ENCODE peak calls at places on chromosomes 5 and 9, in four cellular contexts. J, G, X and Q are unnamed samples. For H3K4me1, the result is how much of the 10 kb centered on the place peaks cover.

GRCh38 chr5:80481019-80481893 is 6.6 kb upstream of the FAM151B start:
- DNase-seq in G (peak), J (peak), X (peak), Q (no peak)

GRCh38 chr5:167634432-167634831 is 657.0 kb upstream of the WWC1 start:
- DNase-seq in J (no peak), G (peak), X (no peak), Q (no peak)

GRCh38 chr5:40623480-40624420 is 56.0 kb upstream of the PTGER4 start:
- DNase-seq in G (no peak), J (no peak), X (no peak), Q (peak)

GRCh38 chr5:67149933-67150523 is 46.6 kb downstream of the CD180 start:
- DNase-seq in G (no peak), X (no peak), J (no peak), Q (no peak)

GRCh38 chr9:128902351-128903078 is 18.3 kb upstream of the PHYHD1 start:
- DNase-seq in X (no peak), J (no peak), G (peak), Q (peak)

GRCh38 chr5:171570244-171570819 is 150.9 kb downstream of the FGF18 start:
- DNase-seq in G (no peak), J (no peak), X (no peak), Q (no peak)

GRCh38 chr9:106717686-106718085 is 145.3 kb upstream of the ZNF462 start:
- DNase-seq in J (no peak), G (peak), X (no peak), Q (no peak)

GRCh38 chr5:142425286-142426065 is 100.7 kb upstream of the SPRY4 start:
- DNase-seq in G (no peak), J (no peak), X (no peak), Q (no peak)

GRCh38 chr9:137049544-137050449 is 3.8 kb upstream of the NPDC1 start:
- DNase-seq in G (no peak), J (no peak), X (no peak), Q (peak)

GRCh38 chr9:85332487-85332886 is 409.3 kb downstream of the AGTPBP1 start:
- DNase-seq in G (no peak), X (no peak), J (peak), Q (no peak)

GRCh38 chr5:81450940-81451339 is 57.0 kb upstream of the ACOT12 start:
- DNase-seq in G (peak), X (no peak), J (no peak), Q (no peak)

GRCh38 chr5:65203746-65204145 is 278.0 kb downstream of the ADAMTS6 start:
- DNase-seq in J (no peak), X (no peak), G (peak), Q (no peak)

GRCh38 chr9:93365427-93366118 is 85.9 kb upstream of the FAM120A start:
- DNase-seq in X (no peak), J (peak), G (no peak), Q (no peak)

GRCh38 chr5:108321341-108321740 is 60.6 kb downstream of the FBXL17 start:
- DNase-seq in G (no peak), J (no peak), X (no peak), Q (no peak)

GRCh38 chr9:127570533-127571111 is 41.5 kb upstream of the STXBP1 start:
- DNase-seq in G (no peak), J (no peak), X (no peak), Q (no peak)

GRCh38 chr5:71461360-71461759 is 5.9 kb downstream of the BDP1 start:
- DNase-seq in J (no peak), X (no peak), G (no peak), Q (no peak)

GRCh38 chr9:105694320-105694847 is at the start of gene TMEM38B:
- DNase-seq in X (no peak), G (peak), J (peak), Q (peak)

GRCh38 chr5:157459715-157460599 is at the start of gene NIPAL4:
- DNase-seq in G (peak), J (no peak), X (no peak), Q (no peak)
- H3K4me1 ChIP-seq in G (under half), J (under half), X (under half), Q (under half)

DNA sequence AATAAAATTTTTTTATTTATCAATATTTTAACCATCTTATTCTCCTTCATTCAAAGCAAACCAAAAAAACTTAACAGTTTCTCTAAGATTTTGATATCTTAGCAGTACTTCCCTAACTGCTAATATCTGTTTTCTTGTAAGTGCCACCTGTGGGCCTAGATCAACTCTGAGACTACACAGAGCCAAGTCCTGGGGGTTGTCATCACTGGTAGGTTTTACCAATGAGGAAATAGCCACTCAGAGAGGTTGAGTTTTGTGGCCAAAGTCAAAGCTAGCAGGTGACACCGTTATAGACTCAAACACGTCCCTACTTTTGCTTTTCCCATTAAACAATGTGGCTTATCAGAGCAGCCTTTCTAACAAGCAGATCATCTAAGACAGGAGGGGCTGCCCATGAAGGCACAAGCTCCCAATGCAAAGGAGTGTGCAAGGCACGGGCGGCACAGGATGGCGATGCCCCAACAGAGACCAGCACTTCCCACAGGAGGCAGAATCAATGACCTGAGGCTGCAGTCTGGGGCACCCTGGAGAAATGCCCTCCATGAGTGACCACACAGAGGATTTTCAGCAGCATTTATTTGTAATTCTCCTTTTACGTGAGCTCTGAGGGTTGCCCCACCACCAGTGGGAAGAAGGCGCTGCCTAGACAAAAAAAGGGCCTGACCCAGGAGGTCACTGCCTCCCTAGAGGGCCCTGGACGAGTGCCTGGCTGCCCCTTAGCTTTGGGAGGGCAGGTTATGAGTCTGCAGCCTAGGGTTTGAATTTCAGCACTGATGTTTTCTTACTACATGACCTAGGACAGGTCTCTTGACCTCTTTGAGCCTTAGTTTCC is 7.4 kb downstream of the TBC1D2 start:
- DNase-seq in X (no peak), G (no peak), J (no peak), Q (no peak)
- H3K4me1 ChIP-seq in X (under half), G (half or more), J (under half), Q (under half)

DNA sequence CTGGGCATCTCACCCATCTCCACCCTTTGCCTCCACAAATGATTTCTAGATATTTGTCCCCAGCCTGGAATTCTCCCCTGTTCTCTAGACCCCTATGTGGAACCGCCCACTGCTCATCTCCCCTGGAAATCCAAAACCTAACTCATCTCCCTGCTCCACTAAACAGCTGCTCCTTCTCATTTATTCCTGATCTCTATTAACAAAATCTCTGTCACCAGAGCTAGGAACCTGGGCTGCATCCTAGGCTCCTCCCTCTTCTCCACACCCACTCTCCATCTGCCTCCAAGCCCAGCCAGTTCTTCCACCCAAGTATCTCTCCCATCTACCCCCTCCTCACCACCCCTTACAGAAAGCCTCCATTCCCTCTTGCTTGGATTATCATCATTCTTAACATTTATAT is 24.0 kb upstream of the SYNPO start:
- DNase-seq in G (no peak), X (no peak), J (no peak), Q (no peak)
- H3K4me1 ChIP-seq in G (under half), X (under half), J (under half), Q (under half)

GRCh38 chr5:173326501-173326960 is 1.7 kb downstream of the STC2 start:
- DNase-seq in J (no peak), X (no peak), G (no peak), Q (no peak)
- H3K4me1 ChIP-seq in J (under half), X (under half), G (under half), Q (under half)

DNA sequence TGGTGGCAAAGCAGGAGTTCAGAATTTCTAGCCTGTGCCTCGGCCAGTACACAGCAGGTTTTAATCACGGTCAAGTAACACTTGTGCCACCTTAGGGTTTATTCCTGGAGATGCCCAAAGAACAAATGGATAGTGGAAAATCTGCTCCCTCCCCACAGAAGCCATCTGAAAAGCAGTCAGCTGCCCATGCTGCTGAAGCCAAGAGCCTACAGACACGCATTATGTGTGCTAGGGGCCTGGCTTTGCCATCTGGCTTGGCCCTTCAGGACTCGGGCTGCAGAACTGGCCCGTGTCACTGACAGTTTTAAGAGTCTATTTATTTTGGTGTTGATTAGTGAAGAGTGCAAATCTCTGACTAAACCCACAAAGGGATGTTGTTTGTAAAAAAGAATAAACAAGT is 11.1 kb downstream of the ARSB start:
- DNase-seq in G (no peak), J (no peak), X (no peak), Q (no peak)
- H3K4me1 ChIP-seq in G (under half), J (under half), X (under half), Q (under half)

DNA sequence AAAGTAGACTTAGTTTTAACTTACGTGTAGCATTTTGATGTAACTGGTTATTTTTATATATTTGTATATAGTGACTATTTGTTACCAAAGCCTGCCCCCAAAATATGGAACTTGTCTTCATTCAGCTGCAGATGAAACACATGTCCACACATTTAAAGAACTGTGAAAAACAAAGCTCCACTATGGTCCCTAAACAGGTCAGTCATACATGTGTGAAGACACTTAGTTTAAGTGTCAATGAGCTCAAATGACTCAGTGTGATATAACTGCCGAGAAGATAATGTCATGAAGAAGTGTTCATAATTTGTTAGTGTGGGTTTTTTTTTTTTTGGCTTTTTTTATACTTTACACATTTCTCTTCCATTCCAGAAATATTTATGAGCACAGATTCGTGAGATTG is 28.2 kb downstream of the HAVCR1 start:
- DNase-seq in J (no peak), G (no peak), X (no peak), Q (no peak)
- H3K4me1 ChIP-seq in J (under half), G (under half), X (under half), Q (under half)

DNA sequence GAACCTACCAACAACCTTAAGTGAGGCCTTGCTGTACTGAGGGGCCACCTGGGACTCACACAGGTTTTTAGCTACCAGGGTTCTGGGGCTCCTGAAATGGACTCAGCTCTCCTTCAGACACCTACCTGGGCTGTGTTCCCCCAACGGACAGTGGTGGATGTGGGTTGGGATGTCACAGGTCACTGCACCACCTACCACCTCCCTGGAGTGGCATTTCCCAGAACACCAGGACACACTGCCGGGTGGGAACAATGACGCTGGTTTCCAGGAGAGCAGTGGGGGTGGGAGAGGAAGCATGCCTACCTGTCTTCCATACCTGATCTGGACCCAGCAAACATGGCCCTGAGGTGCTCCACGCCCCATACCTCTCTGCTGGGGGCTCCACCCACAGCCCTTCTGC is 20.9 kb downstream of the ERGIC1 start:
- DNase-seq in G (no peak), J (no peak), X (no peak), Q (no peak)
- H3K4me1 ChIP-seq in G (under half), J (under half), X (under half), Q (under half)